ENCODE peak calls at places on chromosome 12, in seven cellular contexts. One of them, this sample, is unnamed.

GRCh38 chr12:2152134-2152533 is 99.3 kb downstream of the CACNA1C start:
- DNase-seq in mucosa of descending colon: no peak
- DNase-seq in fibroblast of mammary gland: no peak
- DNase-seq in heart left ventricle: no peak
- DNase-seq in K562: no peak
- DNase-seq in left ventricle myocardium inferior: no peak
- DNase-seq in CD8-positive, alpha-beta T cell: no peak
- DNase-seq in this sample: no peak

GRCh38 chr12:123250471-123251383 is 17.5 kb downstream of the MTRFR start:
- DNase-seq in mucosa of descending colon: peak; percentile 91
- DNase-seq in fibroblast of mammary gland: no peak
- DNase-seq in heart left ventricle: peak; percentile 37
- DNase-seq in K562: peak; percentile 55
- DNase-seq in left ventricle myocardium inferior: no peak
- DNase-seq in CD8-positive, alpha-beta T cell: no peak
- DNase-seq in this sample: no peak

GRCh38 chr12:91139981-91140659 is 28.8 kb upstream of the LUM start:
- DNase-seq in mucosa of descending colon: no peak
- DNase-seq in fibroblast of mammary gland: peak; percentile 94
- DNase-seq in heart left ventricle: no peak
- DNase-seq in K562: no peak
- DNase-seq in left ventricle myocardium inferior: no peak
- DNase-seq in CD8-positive, alpha-beta T cell: no peak
- DNase-seq in this sample: no peak

GRCh38 chr12:1935242-1935641 is 16.8 kb upstream of the CACNA2D4 start:
- DNase-seq in mucosa of descending colon: no peak
- DNase-seq in fibroblast of mammary gland: no peak
- DNase-seq in heart left ventricle: no peak
- DNase-seq in K562: no peak
- DNase-seq in left ventricle myocardium inferior: no peak
- DNase-seq in CD8-positive, alpha-beta T cell: no peak
- DNase-seq in this sample: no peak

GRCh38 chr12:53743277-53744129 is 8.3 kb downstream of the CISTR start:
- DNase-seq in mucosa of descending colon: no peak
- DNase-seq in fibroblast of mammary gland: peak; percentile 54
- DNase-seq in heart left ventricle: no peak
- DNase-seq in K562: peak; percentile 87
- DNase-seq in left ventricle myocardium inferior: no peak
- DNase-seq in CD8-positive, alpha-beta T cell: peak; percentile 41
- DNase-seq in this sample: no peak

GRCh38 chr12:24044973-24045703 is 95.7 kb upstream of the SOX5 start:
- DNase-seq in mucosa of descending colon: no peak
- DNase-seq in fibroblast of mammary gland: peak; percentile 48
- DNase-seq in heart left ventricle: no peak
- DNase-seq in K562: no peak
- DNase-seq in left ventricle myocardium inferior: no peak
- DNase-seq in CD8-positive, alpha-beta T cell: no peak
- DNase-seq in this sample: no peak

GRCh38 chr12:47020211-47020821 is 59.1 kb upstream of the PCED1B start:
- DNase-seq in mucosa of descending colon: no peak
- DNase-seq in fibroblast of mammary gland: no peak
- DNase-seq in heart left ventricle: no peak
- DNase-seq in K562: no peak
- DNase-seq in left ventricle myocardium inferior: no peak
- DNase-seq in CD8-positive, alpha-beta T cell: no peak
- DNase-seq in this sample: no peak

GRCh38 chr12:92156139-92156538 is 10.5 kb upstream of the BTG1 start:
- DNase-seq in mucosa of descending colon: no peak
- DNase-seq in fibroblast of mammary gland: no peak
- DNase-seq in heart left ventricle: no peak
- DNase-seq in K562: no peak
- DNase-seq in left ventricle myocardium inferior: no peak
- DNase-seq in CD8-positive, alpha-beta T cell: no peak
- DNase-seq in this sample: no peak

GRCh38 chr12:127445583-127445982 is 821.4 kb upstream of the TMEM132C start:
- DNase-seq in mucosa of descending colon: no peak
- DNase-seq in fibroblast of mammary gland: no peak
- DNase-seq in heart left ventricle: no peak
- DNase-seq in K562: no peak
- DNase-seq in left ventricle myocardium inferior: no peak
- DNase-seq in CD8-positive, alpha-beta T cell: no peak
- DNase-seq in this sample: no peak

GRCh38 chr12:42985506-42985905 is 396.0 kb upstream of the PRICKLE1 start:
- DNase-seq in mucosa of descending colon: no peak
- DNase-seq in fibroblast of mammary gland: no peak
- DNase-seq in heart left ventricle: no peak
- DNase-seq in K562: no peak
- DNase-seq in left ventricle myocardium inferior: no peak
- DNase-seq in CD8-positive, alpha-beta T cell: no peak
- DNase-seq in this sample: no peak

GRCh38 chr12:120230326-120230973 is 29.5 kb upstream of the RPLP0 start:
- DNase-seq in mucosa of descending colon: no peak
- DNase-seq in fibroblast of mammary gland: peak; percentile 94
- DNase-seq in heart left ventricle: peak; percentile 52
- DNase-seq in K562: peak; percentile 85
- DNase-seq in left ventricle myocardium inferior: peak; percentile 74
- DNase-seq in CD8-positive, alpha-beta T cell: no peak
- DNase-seq in this sample: peak; percentile 94

GRCh38 chr12:53500119-53500775 is 836 bp upstream of the TARBP2 start:
- DNase-seq in mucosa of descending colon: peak; percentile 56
- DNase-seq in fibroblast of mammary gland: peak; percentile 86
- DNase-seq in heart left ventricle: no peak
- DNase-seq in K562: peak; percentile 97
- DNase-seq in left ventricle myocardium inferior: peak; percentile 52
- DNase-seq in CD8-positive, alpha-beta T cell: no peak
- DNase-seq in this sample: peak; percentile 54

GRCh38 chr12:93582351-93582750 is 9.9 kb downstream of the SOCS2 start:
- DNase-seq in mucosa of descending colon: no peak
- DNase-seq in fibroblast of mammary gland: no peak
- DNase-seq in heart left ventricle: no peak
- DNase-seq in K562: no peak
- DNase-seq in left ventricle myocardium inferior: no peak
- DNase-seq in CD8-positive, alpha-beta T cell: no peak
- DNase-seq in this sample: no peak

GRCh38 chr12:113409462-113410124 is 5.9 kb upstream of the SDS start:
- DNase-seq in mucosa of descending colon: no peak
- DNase-seq in fibroblast of mammary gland: no peak
- DNase-seq in heart left ventricle: no peak
- DNase-seq in K562: no peak
- DNase-seq in left ventricle myocardium inferior: no peak
- DNase-seq in CD8-positive, alpha-beta T cell: no peak
- DNase-seq in this sample: no peak

GRCh38 chr12:54352891-54353874 is 11.1 kb downstream of the GPR84 start:
- DNase-seq in mucosa of descending colon: no peak
- DNase-seq in fibroblast of mammary gland: peak; percentile 84
- DNase-seq in heart left ventricle: no peak
- DNase-seq in K562: peak; percentile 59
- DNase-seq in left ventricle myocardium inferior: no peak
- DNase-seq in CD8-positive, alpha-beta T cell: no peak
- DNase-seq in this sample: no peak

GRCh38 chr12:58811346-58811745 is 109.0 kb downstream of the LRIG3 start:
- DNase-seq in mucosa of descending colon: no peak
- DNase-seq in fibroblast of mammary gland: no peak
- DNase-seq in heart left ventricle: no peak
- DNase-seq in K562: no peak
- DNase-seq in left ventricle myocardium inferior: no peak
- DNase-seq in CD8-positive, alpha-beta T cell: no peak
- DNase-seq in this sample: no peak

GRCh38 chr12:101564912-101565311 is 29.9 kb upstream of the MYBPC1 start:
- DNase-seq in mucosa of descending colon: no peak
- DNase-seq in fibroblast of mammary gland: no peak
- DNase-seq in heart left ventricle: no peak
- DNase-seq in K562: peak; percentile 21
- DNase-seq in left ventricle myocardium inferior: no peak
- DNase-seq in CD8-positive, alpha-beta T cell: no peak
- DNase-seq in this sample: no peak

GRCh38 chr12:3179731-3180130 is 102.6 kb downstream of the TSPAN9 start:
- DNase-seq in mucosa of descending colon: no peak
- DNase-seq in fibroblast of mammary gland: no peak
- DNase-seq in heart left ventricle: no peak
- DNase-seq in K562: no peak
- DNase-seq in left ventricle myocardium inferior: no peak
- DNase-seq in CD8-positive, alpha-beta T cell: no peak
- DNase-seq in this sample: no peak
- H3K4me3 ChIP-seq in mucosa of descending colon: no peak overlapping the region
- H3K4me3 ChIP-seq in fibroblast of mammary gland: no peak overlapping the region
- H3K4me3 ChIP-seq in heart left ventricle: no peak overlapping the region
- H3K4me3 ChIP-seq in K562: no peak overlapping the region
- H3K4me3 ChIP-seq in left ventricle myocardium inferior: no peak overlapping the region
- H3K4me3 ChIP-seq in CD8-positive, alpha-beta T cell: no peak overlapping the region
- H3K4me3 ChIP-seq in this sample: no peak overlapping the region

DNA sequence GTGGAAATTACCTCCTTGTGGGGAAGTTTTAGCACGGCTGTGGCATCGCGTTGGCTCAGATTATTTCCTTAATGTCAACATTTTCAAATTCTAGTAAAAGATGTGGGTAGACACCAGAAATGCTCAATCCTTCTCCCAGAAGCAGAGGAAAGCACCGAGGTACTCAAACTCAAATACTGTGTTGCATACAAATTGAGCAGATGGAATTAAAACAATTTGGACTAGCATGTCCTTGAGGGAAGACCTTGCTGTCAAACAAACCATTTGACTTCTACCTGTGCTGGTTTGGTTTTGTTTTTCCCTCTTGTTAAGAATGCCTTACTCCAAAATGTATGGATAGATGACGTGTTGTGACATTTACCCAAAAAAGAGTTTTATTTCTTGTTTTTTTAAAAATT is 136.4 kb downstream of the CNTN1 start:
- DNase-seq in mucosa of descending colon: no peak
- DNase-seq in fibroblast of mammary gland: no peak
- DNase-seq in heart left ventricle: no peak
- DNase-seq in K562: no peak
- DNase-seq in left ventricle myocardium inferior: no peak
- DNase-seq in CD8-positive, alpha-beta T cell: peak; percentile 8
- DNase-seq in this sample: no peak
- H3K4me3 ChIP-seq in mucosa of descending colon: no peak overlapping the region
- H3K4me3 ChIP-seq in fibroblast of mammary gland: no peak overlapping the region
- H3K4me3 ChIP-seq in heart left ventricle: no peak overlapping the region
- H3K4me3 ChIP-seq in K562: no peak overlapping the region
- H3K4me3 ChIP-seq in left ventricle myocardium inferior: no peak overlapping the region
- H3K4me3 ChIP-seq in CD8-positive, alpha-beta T cell: no peak overlapping the region
- H3K4me3 ChIP-seq in this sample: no peak overlapping the region

GRCh38 chr12:114694436-114695304 is 10.7 kb upstream of the TBX3 start:
- DNase-seq in mucosa of descending colon: no peak
- DNase-seq in fibroblast of mammary gland: no peak
- DNase-seq in heart left ventricle: no peak
- DNase-seq in K562: no peak
- DNase-seq in left ventricle myocardium inferior: no peak
- DNase-seq in CD8-positive, alpha-beta T cell: no peak
- DNase-seq in this sample: no peak

GRCh38 chr12:114691810-114692557 is 8.0 kb upstream of the TBX3 start:
- DNase-seq in mucosa of descending colon: no peak
- DNase-seq in fibroblast of mammary gland: no peak
- DNase-seq in heart left ventricle: no peak
- DNase-seq in K562: no peak
- DNase-seq in left ventricle myocardium inferior: no peak
- DNase-seq in CD8-positive, alpha-beta T cell: no peak
- DNase-seq in this sample: no peak

GRCh38 chr12:114691196-114691595 is 7.2 kb upstream of the TBX3 start:
- DNase-seq in mucosa of descending colon: no peak
- DNase-seq in fibroblast of mammary gland: no peak
- DNase-seq in heart left ventricle: no peak
- DNase-seq in K562: no peak
- DNase-seq in left ventricle myocardium inferior: no peak
- DNase-seq in CD8-positive, alpha-beta T cell: no peak
- DNase-seq in this sample: no peak

GRCh38 chr12:114693532-114693931 is 9.6 kb upstream of the TBX3 start:
- DNase-seq in mucosa of descending colon: no peak
- DNase-seq in fibroblast of mammary gland: no peak
- DNase-seq in heart left ventricle: no peak
- DNase-seq in K562: no peak
- DNase-seq in left ventricle myocardium inferior: no peak
- DNase-seq in CD8-positive, alpha-beta T cell: no peak
- DNase-seq in this sample: no peak

GRCh38 chr12:114692558-114693531 is 8.9 kb upstream of the TBX3 start:
- DNase-seq in mucosa of descending colon: no peak
- DNase-seq in fibroblast of mammary gland: no peak
- DNase-seq in heart left ventricle: no peak
- DNase-seq in K562: no peak
- DNase-seq in left ventricle myocardium inferior: no peak
- DNase-seq in CD8-positive, alpha-beta T cell: no peak
- DNase-seq in this sample: no peak
- H3K4me3 ChIP-seq in mucosa of descending colon: no peak overlapping the region
- H3K4me3 ChIP-seq in fibroblast of mammary gland: peak overlapping the region; percentile 52
- H3K4me3 ChIP-seq in heart left ventricle: peak overlapping the region; percentile 25
- H3K4me3 ChIP-seq in K562: no peak overlapping the region
- H3K4me3 ChIP-seq in left ventricle myocardium inferior: peak overlapping the region; percentile 61
- H3K4me3 ChIP-seq in CD8-positive, alpha-beta T cell: no peak overlapping the region
- H3K4me3 ChIP-seq in this sample: no peak overlapping the region

DNA sequence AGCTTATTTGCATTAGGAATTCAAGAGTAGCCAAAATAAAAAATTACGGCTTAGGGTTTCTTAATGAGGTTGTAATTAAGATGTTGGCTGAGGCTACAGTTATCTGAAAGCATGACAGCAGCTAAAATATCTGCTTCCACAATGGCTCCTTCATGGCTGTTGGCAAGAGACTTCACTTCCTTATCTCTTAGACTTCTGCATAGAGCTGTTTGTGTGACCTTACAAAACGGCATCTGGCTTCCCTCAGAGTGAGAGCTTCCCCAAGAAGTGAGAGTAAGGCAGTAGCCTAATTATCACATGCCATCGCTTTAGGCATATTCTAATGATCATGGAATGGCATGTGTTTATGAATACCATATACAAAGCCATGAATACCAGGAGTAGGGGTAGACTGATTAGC is 57.6 kb downstream of the CCDC59 start:
- DNase-seq in mucosa of descending colon: no peak
- DNase-seq in fibroblast of mammary gland: no peak
- DNase-seq in heart left ventricle: no peak
- DNase-seq in K562: no peak
- DNase-seq in left ventricle myocardium inferior: no peak
- DNase-seq in CD8-positive, alpha-beta T cell: no peak
- DNase-seq in this sample: no peak
- H3K4me3 ChIP-seq in mucosa of descending colon: no peak overlapping the region
- H3K4me3 ChIP-seq in fibroblast of mammary gland: no peak overlapping the region
- H3K4me3 ChIP-seq in heart left ventricle: no peak overlapping the region
- H3K4me3 ChIP-seq in K562: no peak overlapping the region
- H3K4me3 ChIP-seq in left ventricle myocardium inferior: peak overlapping the region; percentile 37
- H3K4me3 ChIP-seq in CD8-positive, alpha-beta T cell: no peak overlapping the region
- H3K4me3 ChIP-seq in this sample: no peak overlapping the region

DNA sequence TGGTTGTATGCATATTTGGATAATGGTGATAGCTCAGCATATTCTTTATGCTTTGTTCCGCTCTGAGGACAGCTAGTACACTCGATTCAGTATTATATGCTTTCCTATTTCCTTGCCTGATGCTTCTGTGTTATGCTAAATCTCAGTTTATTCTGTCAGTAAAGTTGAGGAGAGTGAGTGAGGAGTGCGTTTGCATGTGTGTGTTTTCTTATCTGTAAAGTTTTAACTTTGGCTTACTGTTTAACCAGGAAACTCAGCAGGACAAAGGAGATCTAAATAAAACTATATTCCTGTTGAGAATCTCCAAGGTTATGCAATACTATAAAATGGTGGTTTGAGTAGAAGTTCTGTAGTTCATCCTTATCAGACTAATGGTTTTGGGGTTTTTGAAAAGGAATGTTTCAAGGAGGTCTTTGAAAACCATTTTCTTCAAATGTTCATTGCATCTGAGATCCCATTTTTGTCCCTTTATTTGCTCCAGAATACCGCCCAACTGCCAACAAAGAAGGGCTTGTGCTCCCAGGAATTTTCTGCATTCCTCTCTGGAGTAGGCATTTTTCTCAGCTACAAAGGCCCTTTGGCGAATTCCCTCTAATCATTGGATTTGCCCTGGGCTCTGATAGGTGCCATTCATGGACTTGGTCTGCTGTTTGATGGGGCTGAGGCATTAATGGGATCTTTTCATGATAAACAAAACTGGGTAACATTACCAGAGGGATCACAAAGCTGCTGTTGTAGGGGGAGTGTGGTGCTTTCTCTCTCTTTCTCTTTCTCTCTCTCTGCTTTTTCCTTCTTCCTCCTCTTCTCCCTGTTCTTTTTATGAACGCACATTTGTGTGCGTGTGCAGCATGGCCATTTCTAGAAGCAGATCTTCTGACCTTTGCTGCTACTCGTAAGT is 71.7 kb downstream of the HMGA2 start:
- DNase-seq in mucosa of descending colon: no peak
- DNase-seq in fibroblast of mammary gland: no peak
- DNase-seq in heart left ventricle: no peak
- DNase-seq in K562: no peak
- DNase-seq in left ventricle myocardium inferior: no peak
- DNase-seq in CD8-positive, alpha-beta T cell: no peak
- DNase-seq in this sample: peak; percentile 84
- H3K4me3 ChIP-seq in mucosa of descending colon: no peak overlapping the region
- H3K4me3 ChIP-seq in fibroblast of mammary gland: no peak overlapping the region
- H3K4me3 ChIP-seq in heart left ventricle: no peak overlapping the region
- H3K4me3 ChIP-seq in K562: no peak overlapping the region
- H3K4me3 ChIP-seq in left ventricle myocardium inferior: no peak overlapping the region
- H3K4me3 ChIP-seq in CD8-positive, alpha-beta T cell: no peak overlapping the region
- H3K4me3 ChIP-seq in this sample: no peak overlapping the region

This sample was measured in retinal pigment epithelial cell.